ENCODE peak calls at places on chromosomes 12 and 14, in six cellular contexts. F is H1, E is IMR-90, H is mesenchymal stem cell, I is neuronal stem cell, S is trophoblast cell. Q is an unnamed sample.

GRCh38 chr12:6336859-6337744 is 4.8 kb downstream of the TNFRSF1A start:
- DNase-seq in H (no peak), E (no peak), S (peak), I (no peak), F (no peak), Q (no peak)

GRCh38 chr12:6201199-6201608 is 1.0 kb downstream of the CD9 start:
- DNase-seq in H (no peak), S (peak), I (no peak), F (no peak), E (no peak), Q (peak)

GRCh38 chr12:68477256-68477655 is 133.4 kb upstream of the RAP1B start:
- DNase-seq in E (peak), I (no peak), H (no peak), F (no peak), S (peak), Q (no peak)

GRCh38 chr12:59322473-59322872 is 273.4 kb upstream of the SLC16A7 start:
- DNase-seq in E (no peak), S (no peak), I (no peak), H (no peak), F (no peak), Q (peak)

GRCh38 chr12:39372929-39373328 is 70.0 kb downstream of the KIF21A start:
- DNase-seq in H (no peak), F (no peak), I (no peak), S (no peak), E (no peak), Q (no peak)

GRCh38 chr12:8553088-8553627 is 12.5 kb upstream of the CLEC4E start:
- DNase-seq in F (no peak), S (no peak), I (no peak), E (no peak), H (no peak), Q (peak)

GRCh38 chr14:65533736-65534404 is 121.3 kb downstream of the FUT8 start:
- DNase-seq in S (no peak), I (no peak), E (no peak), H (no peak), F (no peak), Q (no peak)

GRCh38 chr12:93122089-93122488 is 193.0 kb upstream of the EEA1 start:
- DNase-seq in F (no peak), S (no peak), E (peak), H (peak), I (no peak), Q (no peak)

GRCh38 chr12:11630046-11630706 is 19.3 kb upstream of the ETV6 start:
- DNase-seq in F (peak), S (no peak), H (no peak), I (no peak), E (no peak), Q (no peak)

GRCh38 chr14:69886843-69887242 is 7.6 kb downstream of the SMOC1 start:
- DNase-seq in H (peak), F (no peak), I (no peak), S (no peak), E (peak), Q (no peak)

GRCh38 chr12:53956251-53956887 is 1.7 kb downstream of the HOXC12 start:
- DNase-seq in S (no peak), H (no peak), I (no peak), F (peak), E (no peak), Q (no peak)

GRCh38 chr14:89032086-89032649 is 207.7 kb downstream of the TTC8 start:
- DNase-seq in F (no peak), E (no peak), I (no peak), S (no peak), H (no peak), Q (peak)

GRCh38 chr12:47828967-47829482 is 9.3 kb upstream of the HDAC7 start:
- DNase-seq in S (no peak), H (peak), I (no peak), F (no peak), E (peak), Q (peak)

GRCh38 chr12:63897931-63898330 is 53.4 kb downstream of the SRGAP1 start:
- DNase-seq in E (no peak), I (no peak), H (peak), S (no peak), F (no peak), Q (no peak)

GRCh38 chr12:197911-198695 is 15.9 kb downstream of the SLC6A12 start:
- DNase-seq in S (no peak), E (no peak), I (no peak), F (no peak), H (no peak), Q (no peak)

GRCh38 chr12:94714378-94714777 is 64.0 kb upstream of the TMCC3 start:
- DNase-seq in H (peak), E (peak), I (no peak), F (no peak), S (no peak), Q (no peak)

GRCh38 chr12:106901276-106901675 is 54.4 kb upstream of the TMEM263 start:
- DNase-seq in I (no peak), E (peak), F (no peak), S (no peak), H (no peak), Q (no peak)

GRCh38 chr12:122850048-122850445 is 14.8 kb downstream of the HIP1R start:
- DNase-seq in S (no peak), F (no peak), I (no peak), H (no peak), E (no peak), Q (no peak)

GRCh38 chr12:20985399-20985798 is 145.6 kb upstream of the SLCO1B1 start:
- DNase-seq in H (no peak), S (no peak), I (no peak), F (no peak), E (no peak), Q (no peak)

GRCh38 chr12:54016051-54016450 is 7.3 kb downstream of the HOXC8 start:
- DNase-seq in E (no peak), S (no peak), H (no peak), I (no peak), F (no peak), Q (no peak)

GRCh38 chr12:122356192-122356635 is 66.3 kb downstream of the CLIP1 start:
- DNase-seq in E (peak), I (peak), H (peak), F (peak), S (peak), Q (peak)

GRCh38 chr14:102900631-102901571 is 21.6 kb upstream of the AMN start:
- DNase-seq in E (no peak), H (no peak), S (no peak), F (no peak), I (no peak), Q (no peak)

GRCh38 chr12:65631621-65632111 is 192.6 kb upstream of the HMGA2 start:
- DNase-seq in S (peak), I (no peak), E (peak), H (peak), F (no peak), Q (no peak)

GRCh38 chr12:113186666-113187325 is 1.3 kb downstream of the RITA1 start:
- DNase-seq in H (no peak), I (no peak), F (no peak), S (no peak), E (no peak), Q (no peak)

GRCh38 chr12:40325349-40325960 is 100.7 kb downstream of the LRRK2 start:
- DNase-seq in S (peak), F (no peak), H (peak), I (no peak), E (peak), Q (peak)

GRCh38 chr12:124857921-124858461 is 5.7 kb downstream of the SCARB1 start:
- DNase-seq in F (no peak), H (no peak), S (no peak), I (no peak), E (no peak), Q (no peak)

GRCh38 chr12:122031342-122032216 is 9.9 kb downstream of the BCL7A start:
- DNase-seq in S (peak), H (peak), F (peak), I (no peak), E (no peak), Q (peak)

GRCh38 chr14:20376071-20376588 is 32.7 kb downstream of the PARP2 start:
- DNase-seq in S (no peak), I (no peak), F (no peak), H (no peak), E (no peak), Q (no peak)

GRCh38 chr12:68435816-68436215 is 103.7 kb upstream of the MDM1 start:
- DNase-seq in S (peak), I (no peak), F (no peak), E (peak), H (peak), Q (no peak)

GRCh38 chr12:125185740-125186470 is 120.7 kb downstream of the AACS start:
- DNase-seq in I (peak), E (peak), S (peak), H (peak), F (peak), Q (peak)

GRCh38 chr12:118645219-118645618 is 268.9 kb downstream of the SUDS3 start:
- DNase-seq in S (peak), F (peak), H (no peak), E (no peak), I (peak), Q (peak)

GRCh38 chr14:64137657-64138290 is 156.4 kb downstream of the ESR2 start:
- DNase-seq in E (peak), S (no peak), H (peak), I (no peak), F (no peak), Q (no peak)

GRCh38 chr12:48053122-48053521 is 48.8 kb upstream of the COL2A1 start:
- DNase-seq in H (no peak), S (no peak), F (no peak), I (no peak), E (no peak), Q (no peak)

GRCh38 chr14:55094630-55095157 is 34.4 kb upstream of the LGALS3 start:
- DNase-seq in S (peak), E (peak), F (no peak), I (no peak), H (peak), Q (no peak)

GRCh38 chr12:64160718-64161060 is 61.4 kb downstream of the KICS2 start:
- DNase-seq in F (no peak), S (peak), E (peak), I (no peak), H (no peak), Q (no peak)

GRCh38 chr14:89625208-89625987 is 208.4 kb upstream of the FOXN3 start:
- DNase-seq in E (no peak), I (no peak), S (no peak), F (no peak), H (no peak), Q (peak)

GRCh38 chr14:21860172-21860571 is 186.6 kb upstream of the OR4E1 start:
- DNase-seq in H (no peak), S (peak), F (peak), I (peak), E (no peak), Q (peak)

DNA sequence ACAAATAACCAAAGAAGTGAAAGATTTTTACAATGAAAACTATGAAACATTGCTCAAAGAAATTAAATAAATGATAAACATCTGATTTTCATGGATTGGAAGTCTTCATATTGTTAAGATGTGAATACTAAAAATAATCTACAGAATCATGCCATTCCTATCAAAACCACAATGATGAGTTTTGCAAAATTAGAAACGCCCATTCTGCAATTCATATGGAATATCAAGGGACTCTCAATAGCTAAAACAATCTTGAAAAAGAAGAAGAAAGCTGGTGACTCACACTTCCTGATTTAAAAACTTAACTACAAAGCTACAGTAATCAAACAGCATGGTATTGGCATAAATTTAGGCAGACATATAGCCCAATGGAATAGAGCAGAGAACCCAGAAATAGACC is 40.2 kb upstream of the CCT2 start:
- DNase-seq in S (no peak), I (no peak), F (no peak), H (no peak), E (no peak), Q (no peak)
- H4K91ac ChIP-seq in S (no peak), I (no peak), F (no peak), H (no peak), E (no peak), Q (no peak)

DNA sequence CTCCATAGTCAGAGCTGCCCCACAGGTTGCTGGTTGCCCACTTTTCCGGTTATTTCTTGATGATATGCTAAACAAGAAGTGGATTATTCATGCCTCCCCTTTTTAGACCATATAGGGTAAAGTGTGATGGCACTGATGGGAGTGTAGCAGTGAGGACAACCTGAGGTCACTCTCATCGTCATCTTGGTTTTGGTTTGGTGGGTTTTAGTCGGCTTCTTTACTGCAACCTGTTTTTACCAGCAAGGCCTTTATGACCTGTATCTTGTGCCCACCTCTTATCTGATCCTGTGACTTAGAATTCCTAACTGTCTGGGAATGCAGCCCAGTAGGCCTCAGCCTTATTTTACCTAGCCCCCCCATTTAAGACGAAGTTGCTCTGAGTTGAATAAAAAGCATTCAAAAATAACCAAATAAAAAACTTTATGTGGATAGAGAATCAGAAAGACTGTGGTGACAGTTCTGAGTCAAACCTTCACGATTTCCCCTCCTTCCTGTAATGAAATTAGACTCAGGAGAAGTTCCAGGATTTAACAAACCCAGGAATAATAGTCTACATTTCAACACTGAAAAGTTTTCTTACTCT is 144.2 kb downstream of the PAWR start:
- DNase-seq in I (no peak), F (no peak), E (no peak), H (no peak), S (peak), Q (no peak)
- H4K91ac ChIP-seq in I (no peak), F (peak), E (peak), H (no peak), S (peak), Q (peak)

GRCh38 chr12:120650249-120650690 is 9.8 kb downstream of the CABP1 start:
- DNase-seq in I (no peak), S (no peak), F (no peak), E (no peak), H (no peak), Q (no peak)
- H4K91ac ChIP-seq in I (no peak), S (no peak), F (no peak), E (no peak), H (no peak), Q (no peak)

DNA sequence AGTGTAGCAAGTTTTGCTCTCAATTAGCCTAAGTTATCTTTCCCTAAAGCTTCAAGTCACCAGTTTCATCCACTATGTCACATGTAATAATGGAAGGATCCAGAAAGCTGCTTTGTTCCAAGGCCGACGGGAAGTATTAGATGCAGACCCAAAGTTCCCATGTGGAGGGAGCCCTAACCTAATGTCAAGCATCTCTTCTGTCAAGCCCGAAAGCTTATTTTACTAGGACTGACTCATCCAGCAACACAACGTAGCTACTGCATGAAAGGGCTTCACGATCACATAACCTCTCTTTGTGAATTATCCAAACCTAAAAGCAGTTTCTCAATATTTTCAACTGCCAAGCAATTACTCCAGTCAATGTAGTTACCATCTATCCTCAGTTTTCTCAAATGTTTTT is 133.4 kb downstream of the SLC6A15 start:
- DNase-seq in F (no peak), I (no peak), S (no peak), H (no peak), E (peak), Q (no peak)
- H4K91ac ChIP-seq in F (no peak), I (no peak), S (no peak), H (no peak), E (no peak), Q (no peak)

DNA sequence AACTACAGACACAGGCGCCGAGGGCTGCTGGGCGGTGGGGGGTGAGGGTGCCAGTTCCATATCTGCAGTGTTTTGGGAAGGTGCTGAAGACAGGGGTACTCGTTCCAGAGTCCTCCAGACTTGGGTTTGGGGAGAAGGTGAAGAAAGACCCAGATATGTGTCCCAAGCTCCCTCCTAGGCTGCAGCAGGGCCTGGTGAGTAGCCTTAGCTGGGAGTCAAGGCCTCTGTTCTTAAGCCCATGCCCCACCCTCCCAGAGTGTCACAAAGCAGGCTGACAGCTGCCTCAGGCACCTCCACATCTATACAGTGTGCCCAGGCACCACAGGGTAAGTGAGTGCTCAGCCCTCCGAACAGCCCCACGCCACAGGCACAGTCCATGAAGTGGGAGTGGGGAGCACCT is 4.3 kb downstream of the NCKAP5L start:
- DNase-seq in H (no peak), S (no peak), I (no peak), E (no peak), F (no peak), Q (no peak)
- H4K91ac ChIP-seq in H (no peak), S (no peak), I (no peak), E (no peak), F (no peak), Q (no peak)

GRCh38 chr12:3281588-3282150 is 204.5 kb downstream of the TSPAN9 start:
- DNase-seq in E (no peak), H (peak), F (no peak), I (no peak), S (no peak), Q (no peak)
- H4K91ac ChIP-seq in E (no peak), H (peak), F (no peak), I (no peak), S (no peak), Q (no peak)

DNA sequence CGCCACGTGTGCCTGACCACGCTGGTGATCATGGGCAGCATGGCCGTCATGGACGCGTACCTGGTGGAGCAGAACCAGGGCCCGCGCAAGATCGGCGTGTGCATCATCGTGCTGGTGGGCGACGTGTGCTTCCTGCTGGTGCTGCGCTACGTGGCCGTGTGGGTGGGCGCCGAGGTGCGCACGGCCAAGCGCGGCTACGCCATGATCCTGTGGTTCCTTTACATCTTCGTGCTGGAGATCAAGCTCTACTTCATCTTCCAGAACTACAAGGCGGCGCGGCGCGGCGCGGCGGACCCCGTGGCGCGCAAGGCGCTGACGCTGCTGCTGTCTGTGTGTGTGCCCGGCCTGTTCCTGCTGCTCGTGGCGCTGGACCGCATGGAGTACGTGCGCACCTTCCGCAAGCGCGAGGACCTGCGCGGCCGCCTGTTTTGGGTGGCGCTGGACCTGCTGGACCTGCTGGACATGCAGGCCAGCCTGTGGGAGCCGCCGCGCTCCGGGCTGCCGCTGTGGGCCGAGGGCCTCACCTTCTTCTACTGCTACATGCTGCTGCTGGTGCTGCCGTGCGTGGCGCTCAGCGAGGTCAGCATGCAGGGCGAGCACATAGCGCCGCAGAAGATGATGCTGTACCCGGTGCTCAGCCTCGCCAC is 2.6 kb downstream of the TMEM121 start:
- DNase-seq in I (no peak), F (no peak), E (no peak), H (no peak), S (peak), Q (no peak)
- H4K91ac ChIP-seq in I (no peak), F (no peak), E (no peak), H (peak), S (no peak), Q (no peak)

GRCh38 chr12:80636832-80637231 is 70.6 kb upstream of the MYF6 start:
- DNase-seq in E (no peak), F (no peak), H (no peak), I (no peak), S (no peak), Q (no peak)
- H4K91ac ChIP-seq in E (no peak), F (no peak), H (no peak), I (no peak), S (no peak), Q (no peak)

DNA sequence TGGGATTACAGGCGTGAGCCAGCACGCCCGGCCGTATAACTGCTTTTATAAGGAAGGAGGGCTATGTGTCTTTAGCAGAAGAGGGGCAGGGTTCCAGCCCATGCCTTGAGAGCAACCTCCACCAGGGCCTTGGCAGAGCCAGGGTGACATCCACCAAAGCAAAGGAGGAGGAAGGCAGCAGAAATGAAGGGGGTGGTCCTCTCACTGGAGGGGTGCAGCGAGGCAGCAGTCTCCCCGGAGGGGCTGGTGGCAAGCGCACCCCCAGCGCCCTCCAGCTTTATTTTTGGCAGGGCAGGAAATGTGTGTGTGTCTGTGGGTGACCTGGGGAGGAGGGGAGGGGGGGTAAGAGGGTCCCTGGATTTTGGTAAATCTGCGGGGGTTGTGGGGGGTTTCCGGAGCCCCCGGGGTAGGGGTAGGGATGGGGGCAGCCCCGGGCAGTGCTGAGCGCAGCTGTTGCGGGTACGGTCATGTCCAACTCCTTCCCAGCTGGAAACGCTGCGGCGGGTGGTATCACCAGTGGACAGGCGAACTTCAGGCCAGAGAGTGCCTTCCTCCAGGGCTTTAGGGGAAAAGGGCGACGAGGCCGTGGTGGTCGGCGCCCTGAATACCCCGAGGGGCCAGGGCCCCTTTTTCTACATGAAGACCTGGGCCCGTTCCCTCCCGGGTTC is 55.0 kb downstream of the FOS start:
- DNase-seq in E (no peak), F (no peak), S (no peak), I (no peak), H (no peak), Q (no peak)
- H4K91ac ChIP-seq in E (no peak), F (no peak), S (no peak), I (no peak), H (no peak), Q (no peak)

Q was measured in H9.